ENCODE peak calls at places on chromosomes 7 and 10, in eight cellular contexts. G, W, F, R, T, N, L and S are unnamed samples.

GRCh38 chr7:85489498-85489897 is 302.6 kb upstream of the SEMA3D start:
- DNase-seq in F (peak; percentile 93), W (peak; percentile 88), L (no peak), G (no peak), R (no peak), N (no peak), T (no peak), S (no peak)

GRCh38 chr10:85849315-85849714 is 517.3 kb downstream of the GRID1 start:
- DNase-seq in N (no peak), W (no peak), R (no peak), L (no peak), F (no peak), T (no peak), G (no peak), S (no peak)

GRCh38 chr10:52774600-52775106 is 2.1 kb upstream of the MBL2 start:
- DNase-seq in N (no peak), L (no peak), G (no peak), T (no peak), F (no peak), R (no peak), W (no peak), S (peak; percentile 44)

GRCh38 chr10:20986049-20986448 is 88.9 kb upstream of the NEBL start:
- DNase-seq in L (no peak), G (no peak), N (no peak), F (no peak), R (no peak), W (no peak), T (no peak), S (no peak)

GRCh38 chr10:17431871-17432311 is 22.5 kb downstream of the ST8SIA6 start:
- DNase-seq in N (no peak), F (peak; percentile 73), T (no peak), L (no peak), G (no peak), W (no peak), R (no peak), S (no peak)

GRCh38 chr10:3548096-3548495 is 236.9 kb downstream of the KLF6 start:
- DNase-seq in F (no peak), T (no peak), N (no peak), L (no peak), W (no peak), R (no peak), G (no peak), S (no peak)

GRCh38 chr10:118447478-118447877 is 105.4 kb upstream of the FAM204A start:
- DNase-seq in F (peak; percentile 47), N (no peak), G (no peak), T (peak; percentile 21), L (no peak), W (no peak), R (no peak), S (peak; percentile 65)

GRCh38 chr7:96949766-96950165 is 55.6 kb upstream of the DLX6 start:
- DNase-seq in R (no peak), T (no peak), W (no peak), L (no peak), G (no peak), F (peak; percentile 13), N (no peak), S (no peak)

GRCh38 chr10:73812662-73813061 is 1.3 kb upstream of the NDST2 start:
- DNase-seq in F (no peak), W (no peak), L (peak; percentile 56), R (peak; percentile 31), G (no peak), T (no peak), N (no peak), S (no peak)

GRCh38 chr7:129684777-129685176 is 73.3 kb downstream of the NRF1 start:
- DNase-seq in T (no peak), R (no peak), N (no peak), L (no peak), W (no peak), G (no peak), F (no peak), S (no peak)

GRCh38 chr7:133535308-133535707 is 282.4 kb downstream of the EXOC4 start:
- DNase-seq in R (no peak), W (no peak), L (no peak), G (no peak), F (no peak), N (no peak), T (no peak), S (no peak)

GRCh38 chr7:157840913-157841756 is 504.3 kb downstream of the DNAJB6 start:
- DNase-seq in T (no peak), F (no peak), W (no peak), G (no peak), L (peak; percentile 73), R (peak; percentile 35), N (no peak), S (no peak)

GRCh38 chr10:29649561-29650551 is 15.1 kb upstream of the SVIL start:
- DNase-seq in W (no peak), T (no peak), F (peak; percentile 89), G (no peak), N (no peak), L (no peak), R (no peak), S (no peak)

GRCh38 chr7:157402388-157402703 is 65.5 kb downstream of the DNAJB6 start:
- DNase-seq in N (no peak), R (no peak), L (no peak), W (no peak), F (no peak), T (no peak), G (no peak), S (no peak)

GRCh38 chr7:122637799-122638198 is 61.1 kb downstream of the RNF133 start:
- DNase-seq in F (no peak), G (no peak), W (no peak), R (no peak), N (no peak), L (no peak), T (no peak), S (no peak)

GRCh38 chr10:46549171-46550075 is 7.0 kb downstream of the GPRIN2 start:
- DNase-seq in N (peak; percentile 4), W (no peak), G (no peak), L (peak; percentile 41), F (no peak), R (peak; percentile 17), T (peak; percentile 29), S (peak; percentile 88)

GRCh38 chr7:116736927-116737715 is 65.1 kb downstream of the MET start:
- DNase-seq in N (no peak), L (no peak), T (no peak), R (no peak), G (no peak), W (no peak), F (peak; percentile 55), S (no peak)

GRCh38 chr10:112082134-112082533 is 101.4 kb downstream of the GPAM start:
- DNase-seq in R (no peak), N (no peak), W (no peak), G (no peak), T (no peak), L (no peak), F (no peak), S (no peak)

GRCh38 chr10:119395287-119396007 is 147.1 kb downstream of the RGS10 start:
- DNase-seq in T (no peak), W (no peak), N (no peak), R (peak; percentile 28), F (peak; percentile 35), G (no peak), L (no peak), S (no peak)

DNA sequence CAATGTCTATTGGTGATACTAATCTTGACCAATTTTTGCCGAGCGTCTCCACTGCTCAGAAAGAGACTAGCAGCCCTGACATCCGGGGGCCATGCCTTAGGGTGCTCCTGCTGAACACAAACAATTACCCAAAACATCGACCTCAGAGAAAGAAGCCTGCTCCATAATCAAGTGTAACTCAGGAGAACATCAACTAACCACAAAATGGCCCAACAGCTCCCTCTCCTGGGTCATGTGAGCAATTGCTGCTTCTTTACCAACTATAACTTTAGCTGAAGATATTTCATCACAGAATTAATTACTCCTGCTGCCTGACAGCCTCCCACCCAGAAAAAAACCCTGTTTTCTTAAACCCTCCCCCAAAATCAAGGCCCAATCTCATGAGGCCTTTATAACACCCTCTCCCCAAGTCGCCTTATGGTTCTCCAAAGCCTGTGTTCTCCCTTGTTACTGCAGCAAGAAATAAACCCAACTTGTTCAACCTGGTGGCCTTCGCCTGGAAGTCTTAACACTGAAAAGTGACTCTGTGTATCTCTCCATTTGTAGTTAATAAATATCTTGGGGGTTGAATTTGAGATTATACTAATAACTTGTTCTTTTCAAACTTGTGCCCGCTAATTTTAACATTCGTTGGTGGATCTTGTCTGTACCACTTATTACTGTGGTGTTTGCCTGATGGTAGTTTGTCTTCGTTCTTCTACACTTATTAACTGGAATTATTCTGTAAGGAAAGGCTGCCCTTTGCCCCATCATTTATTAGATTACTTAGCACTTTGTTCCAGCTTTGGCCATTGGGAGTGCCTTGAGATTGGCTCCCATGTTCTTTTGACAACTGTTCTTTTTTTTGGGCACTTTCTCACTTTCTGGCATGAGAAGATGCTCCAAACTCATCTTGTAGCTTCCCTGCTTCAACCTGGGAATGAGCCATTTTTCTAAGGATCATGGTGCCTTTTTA is 21.2 kb upstream of the RAMP3 start:
- DNase-seq in N (peak; percentile 78), T (peak; percentile 51), G (peak; percentile 88), F (peak; percentile 82), W (peak; percentile 20), L (peak; percentile 66), R (peak; percentile 52), S (no peak)
- TF ChIP-seq CTCF in N (peak; percentile 91), T (peak; percentile 66), G (peak; percentile 93), F (peak; percentile 96), W (peak; percentile 86), L (peak; percentile 89), R (peak; percentile 75), S (peak; percentile 86)

GRCh38 chr10:33376976-33377657 is 42.6 kb upstream of the NRP1 start:
- DNase-seq in G (no peak), T (no peak), L (no peak), W (peak; percentile 38), F (peak; percentile 92), N (no peak), R (no peak), S (no peak)
- TF ChIP-seq CTCF in G (no peak), T (no peak), L (no peak), W (no peak), F (no peak), N (no peak), R (no peak), S (no peak)

GRCh38 chr10:58064714-58065528 is 202.8 kb downstream of the IPMK start:
- DNase-seq in L (peak; percentile 41), F (peak; percentile 65), T (peak; percentile 12), G (peak; percentile 30), W (no peak), R (peak; percentile 25), N (peak; percentile 61), S (no peak)
- TF ChIP-seq CTCF in L (peak; percentile 89), F (peak; percentile 86), T (no peak), G (peak; percentile 72), W (peak; percentile 85), R (peak; percentile 74), N (peak; percentile 87), S (peak; percentile 85)

DNA sequence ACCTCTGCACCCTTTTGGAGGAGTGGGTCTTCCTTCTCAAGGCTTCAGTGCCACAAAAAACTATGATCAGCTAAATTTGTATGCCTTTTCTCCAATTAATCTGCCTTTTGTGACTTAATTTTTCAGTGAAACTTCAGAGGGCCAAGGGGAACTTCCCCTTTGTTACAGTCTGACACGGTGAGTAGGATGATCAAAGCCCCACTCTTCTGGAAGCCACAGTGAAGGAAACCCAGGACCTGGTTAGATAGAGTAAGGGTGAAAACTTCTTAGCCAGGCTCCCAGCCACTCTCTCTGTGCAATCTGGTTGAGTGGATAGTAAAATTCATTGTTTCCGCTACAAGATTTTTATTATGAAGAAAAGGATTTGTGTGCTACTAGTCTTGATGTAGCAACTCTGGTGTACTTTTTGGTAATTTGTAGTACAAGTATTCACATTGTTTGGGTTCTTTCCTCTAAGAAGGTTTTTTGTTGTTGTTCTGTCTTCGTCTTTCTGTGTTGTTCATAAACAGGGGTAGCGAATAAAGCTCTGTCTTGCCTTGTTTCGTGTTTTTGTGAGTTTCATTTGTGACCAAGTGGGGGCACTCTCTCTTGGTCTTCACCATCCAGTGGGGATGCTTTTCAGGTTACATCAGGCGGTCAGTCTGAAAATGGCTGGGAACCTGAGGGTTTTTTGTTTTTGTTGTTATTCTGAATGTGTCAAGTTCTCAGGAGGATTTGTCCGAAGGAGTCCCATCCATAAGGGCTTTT is 268.5 kb upstream of the NPSR1 start:
- DNase-seq in L (peak; percentile 29), R (no peak), T (no peak), W (no peak), G (no peak), F (no peak), N (no peak), S (no peak)
- TF ChIP-seq CTCF in L (peak; percentile 50), R (no peak), T (no peak), W (no peak), G (no peak), F (no peak), N (no peak), S (no peak)